ENCODE peak calls at places on chromosomes 7 and 10, in seven cellular contexts. W is AG04450, U is sigmoid colon, D is ovary, I is progenitor cell of endocrine pancreas, Q is PC-3, J is HFF-Myc. P is an unnamed sample.

GRCh38 chr7:151754142-151754590 is 122.7 kb downstream of the PRKAG2 start:
- DNase-seq in D (peak), I (peak), Q (peak), W (peak), J (peak), U (peak), P (peak)

GRCh38 chr7:41503438-41503837 is 199.5 kb downstream of the INHBA start:
- DNase-seq in J (no peak), W (no peak), U (no peak), D (no peak), I (no peak), Q (peak), P (no peak)

GRCh38 chr7:43647772-43648643 is 65.1 kb downstream of the STK17A start:
- DNase-seq in Q (peak), J (peak), W (peak), I (no peak), D (peak), U (peak), P (no peak)

GRCh38 chr7:105810556-105810955 is 65.8 kb downstream of the ATXN7L1 start:
- DNase-seq in J (no peak), D (no peak), I (no peak), W (no peak), U (no peak), Q (no peak), P (no peak)

GRCh38 chr10:123135415-123136141 is at the start of gene HMX3:
- DNase-seq in W (no peak), I (no peak), U (no peak), D (no peak), J (no peak), Q (no peak), P (no peak)

GRCh38 chr10:22853906-22854447 is 73.9 kb upstream of the ARMC3 start:
- DNase-seq in D (no peak), U (no peak), Q (peak), J (no peak), I (no peak), W (no peak), P (no peak)

GRCh38 chr10:44195120-44196007 is 189.5 kb downstream of the CXCL12 start:
- DNase-seq in W (peak), U (peak), D (peak), I (no peak), J (peak), Q (peak), P (no peak)

GRCh38 chr10:74460812-74461211 is 309.8 kb downstream of the ADK start:
- DNase-seq in J (no peak), I (no peak), U (no peak), D (no peak), W (no peak), Q (no peak), P (no peak)

GRCh38 chr10:86969421-86970041 is 1.2 kb downstream of the ADIRF start:
- DNase-seq in J (no peak), W (no peak), I (no peak), Q (peak), U (peak), D (no peak), P (no peak)

GRCh38 chr7:101156866-101157589 is 2.8 kb downstream of the AP1S1 start:
- DNase-seq in Q (peak), D (no peak), I (no peak), U (no peak), J (no peak), W (no peak), P (no peak)

GRCh38 chr10:65470986-65471385 is 1454.8 kb upstream of the LRRTM3 start:
- DNase-seq in W (no peak), Q (no peak), U (no peak), I (no peak), J (no peak), D (no peak), P (no peak)

GRCh38 chr10:69414036-69415018 is 2.4 kb downstream of the TACR2 start:
- DNase-seq in I (no peak), D (no peak), Q (no peak), U (no peak), J (no peak), W (no peak), P (no peak)

GRCh38 chr10:132337019-132337418 is 5.0 kb downstream of the LRRC27 start:
- DNase-seq in D (no peak), W (no peak), J (no peak), Q (no peak), U (peak), I (no peak), P (no peak)

GRCh38 chr7:26103541-26104070 is 48.4 kb upstream of the NFE2L3 start:
- DNase-seq in I (no peak), D (no peak), U (no peak), W (no peak), J (no peak), Q (no peak), P (no peak)

GRCh38 chr10:24172909-24173308 is 36.0 kb upstream of the KIAA1217 start:
- DNase-seq in Q (no peak), W (no peak), U (no peak), J (no peak), D (no peak), I (no peak), P (no peak)

GRCh38 chr7:128373588-128373987 is 12.1 kb upstream of the PRRT4 start:
- DNase-seq in D (no peak), I (no peak), J (no peak), U (no peak), W (no peak), Q (no peak), P (no peak)

GRCh38 chr10:114172776-114173555 is 1.0 kb downstream of the CCDC186 start:
- DNase-seq in Q (no peak), J (no peak), W (no peak), D (no peak), I (no peak), U (no peak), P (no peak)

GRCh38 chr10:48496831-48497792 is 107.8 kb downstream of the ARHGAP22 start:
- DNase-seq in W (peak), D (peak), Q (peak), U (no peak), I (no peak), J (peak), P (no peak)

GRCh38 chr7:132541656-132542055 is 34.6 kb downstream of the PLXNA4 start:
- DNase-seq in J (no peak), Q (no peak), I (no peak), U (no peak), D (no peak), W (no peak), P (no peak)

GRCh38 chr10:78520737-78521430 is 487.2 kb downstream of the RPS24 start:
- DNase-seq in I (no peak), W (no peak), J (peak), Q (peak), D (no peak), U (no peak), P (no peak)

GRCh38 chr10:3783721-3784432 is 1.1 kb downstream of the KLF6 start:
- DNase-seq in U (peak), W (no peak), I (no peak), J (no peak), D (peak), Q (peak), P (no peak)

GRCh38 chr7:102024769-102025391 is 207.5 kb downstream of the CUX1 start:
- DNase-seq in J (no peak), I (no peak), W (no peak), Q (no peak), U (no peak), D (no peak), P (no peak)

GRCh38 chr7:46710927-46711326 is 789.9 kb upstream of the IGFBP3 start:
- DNase-seq in U (no peak), D (no peak), J (no peak), W (no peak), Q (no peak), I (no peak), P (no peak)

GRCh38 chr7:105652359-105652993 is 71.2 kb upstream of the EFCAB10 start:
- DNase-seq in U (peak), I (peak), D (peak), Q (peak), J (peak), W (peak), P (peak)

GRCh38 chr10:87799860-87800259 is 18.2 kb downstream of the ATAD1 start:
- DNase-seq in Q (no peak), D (no peak), U (no peak), J (no peak), I (no peak), W (no peak), P (no peak)

GRCh38 chr7:80641548-80641947 is 3.1 kb downstream of the CD36 start:
- DNase-seq in Q (no peak), J (peak), U (no peak), I (no peak), W (no peak), D (no peak), P (no peak)

GRCh38 chr7:122166708-122167107 is 22.7 kb upstream of the AASS start:
- DNase-seq in D (peak), W (no peak), U (no peak), J (no peak), I (no peak), Q (peak), P (no peak)

GRCh38 chr10:104819731-104820130 is 178.6 kb downstream of the SORCS3 start:
- DNase-seq in D (no peak), Q (no peak), U (no peak), W (no peak), J (no peak), I (no peak), P (no peak)

GRCh38 chr10:69438531-69439349 is 12.5 kb upstream of the TSPAN15 start:
- DNase-seq in J (no peak), I (no peak), U (peak), D (no peak), W (no peak), Q (peak), P (no peak)

GRCh38 chr7:18679261-18679660 is 183.7 kb downstream of the HDAC9 start:
- DNase-seq in U (no peak), J (no peak), D (no peak), I (no peak), Q (no peak), W (no peak), P (no peak)

GRCh38 chr7:90973146-90973545 is 291.1 kb upstream of the FZD1 start:
- DNase-seq in I (no peak), Q (no peak), D (no peak), W (no peak), J (peak), U (no peak), P (no peak)

GRCh38 chr10:121734517-121735137 is 136.4 kb upstream of the FGFR2 start:
- DNase-seq in I (no peak), D (peak), J (no peak), U (no peak), Q (peak), W (no peak), P (no peak)

GRCh38 chr7:32892521-32893224 is 1.1 kb upstream of the KBTBD2 start:
- DNase-seq in U (peak), D (peak), I (no peak), Q (peak), J (no peak), W (no peak), P (peak)

GRCh38 chr10:2885956-2886296 is 181.4 kb upstream of the PFKP start:
- DNase-seq in Q (no peak), I (no peak), W (no peak), U (no peak), D (no peak), J (no peak), P (no peak)

GRCh38 chr7:114791771-114792170 is 130.1 kb upstream of the MDFIC start:
- DNase-seq in U (no peak), Q (no peak), J (no peak), W (no peak), D (no peak), I (no peak), P (no peak)

GRCh38 chr10:106789623-106790022 is 374.9 kb downstream of the SORCS1 start:
- DNase-seq in I (no peak), U (no peak), D (no peak), Q (no peak), W (no peak), J (no peak), P (no peak)

DNA sequence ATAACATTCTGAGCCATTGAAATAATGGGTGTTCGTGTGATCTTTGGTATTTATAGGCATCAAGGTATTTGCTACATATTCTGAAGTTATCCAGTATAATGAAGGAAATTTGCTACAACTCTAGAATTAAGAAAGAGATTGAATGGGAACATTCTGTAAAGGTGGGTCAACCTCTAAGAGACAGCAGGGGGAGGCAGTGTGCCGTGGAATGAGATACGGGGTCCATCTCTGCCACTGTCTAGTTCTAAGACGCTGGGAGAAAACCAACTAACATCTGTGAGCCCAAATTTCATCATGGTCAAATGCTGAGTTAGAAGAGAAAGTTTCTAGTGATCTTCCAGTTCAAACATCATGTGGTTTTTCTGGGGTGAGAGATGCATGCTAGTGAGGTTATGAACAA is 368.9 kb downstream of the SORCS1 start:
- DNase-seq in U (peak), I (peak), J (no peak), Q (peak), W (no peak), D (peak), P (peak)
- TF ChIP-seq CTCF in U (peak), I (peak), J (no peak), Q (peak), W (no peak), D (no peak), P (peak)

GRCh38 chr7:51428226-51428887 is 111.7 kb upstream of the COBL start:
- DNase-seq in D (no peak), J (no peak), Q (peak), U (no peak), W (no peak), I (no peak), P (no peak)

GRCh38 chr7:51430480-51431086 is 114.0 kb upstream of the COBL start:
- DNase-seq in W (no peak), U (no peak), D (peak), I (peak), J (peak), Q (peak), P (peak)

DNA sequence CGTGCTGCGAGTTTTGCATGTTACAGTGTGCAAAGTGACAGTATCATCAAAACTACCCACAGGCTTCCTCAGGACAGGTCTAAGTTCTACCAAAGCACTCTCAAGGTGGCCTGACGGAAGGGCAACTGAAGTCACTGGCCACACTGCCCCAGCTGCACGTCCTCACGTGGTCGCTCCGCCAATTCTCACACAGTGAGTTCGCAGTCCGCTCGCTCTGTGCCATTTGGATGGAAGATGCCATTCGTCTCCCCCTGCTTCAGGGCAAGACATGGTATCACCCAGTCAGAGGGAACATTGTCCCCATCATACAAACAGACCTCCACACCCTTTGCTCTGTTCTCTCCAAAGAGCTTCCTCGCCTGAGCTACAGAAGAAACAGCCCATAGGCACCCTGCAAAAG is 109.6 kb upstream of the COBL start:
- DNase-seq in I (no peak), D (no peak), W (no peak), Q (no peak), U (no peak), J (no peak), P (no peak)
- TF ChIP-seq CTCF in I (no peak), D (no peak), W (no peak), Q (no peak), U (no peak), J (no peak), P (no peak)

GRCh38 chr7:137287651-137288258 is 55.8 kb downstream of the PTN start:
- DNase-seq in W (no peak), J (no peak), I (no peak), Q (peak), U (no peak), D (no peak), P (no peak)
- TF ChIP-seq CTCF in W (peak), J (peak), I (peak), Q (peak), U (no peak), D (no peak), P (peak)

DNA sequence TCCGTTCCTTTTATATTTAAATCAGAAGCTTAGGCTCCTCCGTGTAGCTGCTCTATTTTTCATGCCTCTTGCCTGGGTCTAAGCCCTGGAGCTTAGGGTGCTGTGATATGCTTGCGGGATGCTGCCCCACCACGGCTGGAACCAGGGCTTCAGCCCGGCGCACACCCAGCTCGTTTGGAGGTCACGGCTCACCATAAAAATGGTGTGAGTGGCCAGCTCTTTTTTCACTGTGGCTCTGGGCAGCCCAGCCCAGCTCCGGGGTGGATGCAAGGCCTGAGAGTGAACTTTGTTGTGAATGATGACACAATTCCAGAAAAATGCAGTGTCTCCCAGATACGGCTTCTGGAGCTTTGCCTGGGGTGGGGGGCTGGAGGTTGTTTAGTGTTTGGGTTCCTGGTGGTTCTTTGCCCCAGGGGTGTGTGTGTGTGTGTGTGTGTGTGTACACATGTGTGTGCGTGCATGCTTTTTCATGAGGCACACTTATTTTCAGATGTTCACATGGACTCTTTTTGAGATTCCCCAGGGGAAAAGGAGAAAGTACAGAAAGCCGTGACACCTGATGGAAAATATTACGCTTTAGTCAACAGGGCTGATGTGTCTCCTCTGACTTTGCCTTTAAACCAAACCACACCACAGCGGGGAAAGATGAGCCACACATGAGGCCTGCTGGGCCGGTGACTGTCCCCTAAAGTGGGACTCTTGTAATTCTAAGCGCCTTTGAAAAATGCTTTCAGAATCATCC is 46.2 kb downstream of the GRK5 start:
- DNase-seq in U (peak), W (peak), J (peak), Q (peak), I (no peak), D (peak), P (peak)
- TF ChIP-seq CTCF in U (no peak), W (peak), J (no peak), Q (no peak), I (no peak), D (no peak), P (no peak)

GRCh38 chr10:58367049-58367448 is 18.2 kb upstream of the TFAM start:
- DNase-seq in D (no peak), Q (no peak), J (no peak), W (no peak), U (no peak), I (no peak), P (no peak)
- TF ChIP-seq CTCF in D (no peak), Q (no peak), J (no peak), W (no peak), U (no peak), I (no peak), P (no peak)

DNA sequence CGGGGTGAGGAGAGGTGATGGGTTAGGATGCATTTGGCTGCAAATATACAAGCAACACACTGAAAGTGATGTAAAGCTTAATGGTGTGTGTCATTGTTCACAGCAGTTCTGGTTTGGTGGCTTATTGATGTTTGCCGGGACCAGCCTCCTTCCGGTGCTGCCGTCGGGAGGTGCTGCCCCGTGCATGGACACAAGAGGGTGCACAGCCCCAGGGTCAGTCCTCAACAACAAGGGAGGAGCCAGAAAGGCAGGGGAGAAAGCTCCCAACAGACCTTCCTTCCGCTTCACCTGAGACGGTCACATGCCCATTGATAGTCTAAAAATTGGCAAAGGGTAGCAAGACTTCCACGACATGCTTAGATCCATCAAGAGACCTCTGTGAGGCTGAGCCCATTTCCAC is 9.5 kb downstream of the RNF32 start:
- DNase-seq in W (no peak), I (no peak), U (no peak), D (no peak), Q (peak), J (no peak), P (no peak)
- TF ChIP-seq CTCF in W (peak), I (peak), U (peak), D (no peak), Q (peak), J (peak), P (no peak)

GRCh38 chr10:117684673-117685211 is 142.2 kb downstream of the EMX2 start:
- DNase-seq in D (peak), W (no peak), J (no peak), U (no peak), Q (peak), I (no peak), P (peak)
- TF ChIP-seq CTCF in D (no peak), W (no peak), J (peak), U (no peak), Q (peak), I (no peak), P (no peak)

GRCh38 chr10:70934701-70935100 is 46.3 kb upstream of the PCBD1 start:
- DNase-seq in J (no peak), Q (no peak), I (no peak), U (no peak), W (no peak), D (no peak), P (no peak)

GRCh38 chr10:70932415-70933196 is 44.2 kb upstream of the PCBD1 start:
- DNase-seq in Q (no peak), D (no peak), I (no peak), U (peak), W (no peak), J (peak), P (peak)

GRCh38 chr10:70930251-70931000 is 42.1 kb upstream of the PCBD1 start:
- DNase-seq in D (no peak), U (no peak), J (no peak), Q (no peak), I (no peak), W (no peak), P (no peak)

GRCh38 chr10:70928140-70928539 is 39.8 kb upstream of the PCBD1 start:
- DNase-seq in Q (no peak), I (no peak), D (no peak), U (no peak), W (no peak), J (no peak), P (no peak)

GRCh38 chr10:70931168-70931805 is 42.9 kb upstream of the PCBD1 start:
- DNase-seq in J (no peak), U (no peak), W (no peak), I (no peak), Q (peak), D (no peak), P (no peak)
- TF ChIP-seq CTCF in J (no peak), U (no peak), W (no peak), I (no peak), Q (no peak), D (no peak), P (no peak)

GRCh38 chr7:148967032-148967372 is 61.3 kb downstream of the PDIA4 start:
- DNase-seq in W (no peak), U (no peak), I (no peak), D (no peak), J (no peak), Q (no peak), P (no peak)
- TF ChIP-seq CTCF in W (no peak), U (no peak), I (no peak), D (no peak), J (no peak), Q (peak), P (no peak)